ENCODE peak calls at places on chromosome 1, in seven cellular contexts. Z, C, H, B, K, L and J are unnamed samples.

GRCh38 chr1:193767891-193768290 is 581.5 kb upstream of the B3GALT2 start:
- DNase-seq in Z (no peak), C (no peak), H (no peak), B (no peak), K (no peak), L (no peak), J (no peak)

GRCh38 chr1:219778110-219778509 is 150.2 kb downstream of the SLC30A10 start:
- DNase-seq in Z (no peak), C (no peak), H (no peak), B (no peak), K (no peak), L (no peak), J (no peak)

GRCh38 chr1:90716552-90717355 is at the start of gene BARHL2:
- DNase-seq in Z (no peak), C (no peak), H (no peak), B (no peak), K (no peak), L (no peak), J (no peak)

GRCh38 chr1:48552420-48552819 is 80.4 kb upstream of the SPATA6 start:
- DNase-seq in Z (no peak), C (peak; percentile 42), H (no peak), B (no peak), K (no peak), L (no peak), J (no peak)

GRCh38 chr1:204181116-204181515 is 15.0 kb upstream of the REN start:
- DNase-seq in Z (no peak), C (no peak), H (no peak), B (no peak), K (no peak), L (no peak), J (no peak)

GRCh38 chr1:60970081-60970509 is 112.3 kb upstream of the NFIA start:
- DNase-seq in Z (no peak), C (no peak), H (no peak), B (no peak), K (no peak), L (no peak), J (no peak)

GRCh38 chr1:207007352-207008033 is 25.1 kb downstream of the C1orf116 start:
- DNase-seq in Z (no peak), C (peak; percentile 86), H (no peak), B (peak; percentile 94), K (no peak), L (no peak), J (no peak)

GRCh38 chr1:65389296-65389695 is 31.2 kb upstream of the LEPR start:
- DNase-seq in Z (no peak), C (no peak), H (no peak), B (no peak), K (no peak), L (no peak), J (no peak)

GRCh38 chr1:67359592-67359991 is 51.9 kb downstream of the IL12RB2 start:
- DNase-seq in Z (no peak), C (no peak), H (no peak), B (no peak), K (no peak), L (no peak), J (no peak)

GRCh38 chr1:52658795-52659194 is 25.8 kb downstream of the SHISAL2A start:
- DNase-seq in Z (no peak), C (no peak), H (no peak), B (no peak), K (peak; percentile 22), L (no peak), J (no peak)

GRCh38 chr1:2807036-2807435 is 5.5 kb upstream of the TTC34 start:
- DNase-seq in Z (no peak), C (no peak), H (no peak), B (no peak), K (no peak), L (no peak), J (no peak)

GRCh38 chr1:101193733-101194169 is 43.1 kb upstream of the S1PR1 start:
- DNase-seq in Z (no peak), C (peak; percentile 4), H (no peak), B (no peak), K (no peak), L (no peak), J (no peak)

GRCh38 chr1:178607718-178608408 is 95.0 kb downstream of the TEX35 start:
- DNase-seq in Z (no peak), C (no peak), H (no peak), B (no peak), K (no peak), L (no peak), J (no peak)

GRCh38 chr1:205257735-205258134 is 30.0 kb downstream of the TMCC2 start:
- DNase-seq in Z (no peak), C (no peak), H (no peak), B (no peak), K (no peak), L (no peak), J (no peak)

GRCh38 chr1:222546548-222547259 is 1.2 kb downstream of the HHIPL2 start:
- DNase-seq in Z (no peak), C (peak; percentile 13), H (no peak), B (no peak), K (no peak), L (no peak), J (no peak)

GRCh38 chr1:234107416-234108021 is 203.0 kb downstream of the SLC35F3 start:
- DNase-seq in Z (no peak), C (no peak), H (no peak), B (no peak), K (no peak), L (no peak), J (no peak)

GRCh38 chr1:110426854-110427253 is 19.4 kb upstream of the LAMTOR5 start:
- DNase-seq in Z (no peak), C (no peak), H (no peak), B (no peak), K (no peak), L (no peak), J (no peak)

GRCh38 chr1:233085566-233085965 is 135.2 kb downstream of the NTPCR start:
- DNase-seq in Z (no peak), C (no peak), H (no peak), B (no peak), K (no peak), L (no peak), J (no peak)

GRCh38 chr1:32717503-32717902 is 14.9 kb upstream of the SYNC start:
- DNase-seq in Z (no peak), C (no peak), H (no peak), B (no peak), K (no peak), L (no peak), J (no peak)

GRCh38 chr1:200714504-200715187 is 24.0 kb upstream of the CAMSAP2 start:
- DNase-seq in Z (no peak), C (no peak), H (no peak), B (no peak), K (no peak), L (no peak), J (no peak)

GRCh38 chr1:84913025-84913892 is 20.3 kb upstream of the LPAR3 start:
- DNase-seq in Z (peak; percentile 42), C (no peak), H (no peak), B (no peak), K (no peak), L (no peak), J (no peak)

GRCh38 chr1:226763741-226764264 is 24.7 kb upstream of the ITPKB start:
- DNase-seq in Z (no peak), C (peak; percentile 6), H (no peak), B (no peak), K (no peak), L (no peak), J (no peak)

GRCh38 chr1:224113918-224114786 is at the start of gene FBXO28:
- DNase-seq in Z (peak; percentile 95), C (peak; percentile 97), H (peak; percentile 94), B (peak; percentile 96), K (peak; percentile 94), L (peak; percentile 82), J (peak; percentile 95)
- TF ChIP-seq CTCF in Z (no peak), C (no peak), H (no peak), B (no peak), K (no peak), L (no peak), J (no peak)

GRCh38 chr1:94463765-94464330 is 45.7 kb downstream of the ABCD3 start:
- DNase-seq in Z (no peak), C (peak; percentile 34), H (no peak), B (no peak), K (no peak), L (no peak), J (no peak)
- TF ChIP-seq CTCF in Z (peak; percentile 50), C (peak; percentile 63), H (peak; percentile 69), B (peak; percentile 56), K (peak; percentile 65), L (no peak), J (no peak)

GRCh38 chr1:57061369-57061768 is 95.6 kb upstream of the C8B start:
- DNase-seq in Z (no peak), C (peak; percentile 1), H (no peak), B (no peak), K (no peak), L (no peak), J (no peak)
- TF ChIP-seq CTCF in Z (no peak), C (no peak), H (no peak), B (no peak), K (no peak), L (no peak), J (no peak)

GRCh38 chr1:232045571-232045970 is 419.0 kb downstream of the DISC1 start:
- DNase-seq in Z (no peak), C (no peak), H (no peak), B (no peak), K (no peak), L (no peak), J (no peak)

GRCh38 chr1:232049335-232049734 is 422.7 kb downstream of the DISC1 start:
- DNase-seq in Z (no peak), C (no peak), H (no peak), B (no peak), K (no peak), L (no peak), J (no peak)

GRCh38 chr1:232048481-232048880 is 421.9 kb downstream of the DISC1 start:
- DNase-seq in Z (no peak), C (no peak), H (no peak), B (no peak), K (no peak), L (no peak), J (no peak)

GRCh38 chr1:232046531-232047283 is 420.1 kb downstream of the DISC1 start:
- DNase-seq in Z (no peak), C (no peak), H (no peak), B (no peak), K (no peak), L (no peak), J (no peak)

GRCh38 chr1:232047473-232047872 is 420.9 kb downstream of the DISC1 start:
- DNase-seq in Z (no peak), C (no peak), H (no peak), B (no peak), K (no peak), L (no peak), J (no peak)
- TF ChIP-seq CTCF in Z (no peak), C (no peak), H (peak; percentile 35), B (no peak), K (no peak), L (peak; percentile 37), J (no peak)

GRCh38 chr1:155082941-155083541 is 4.4 kb downstream of the EFNA3 start:
- DNase-seq in Z (peak; percentile 82), C (peak; percentile 65), H (no peak), B (peak; percentile 79), K (no peak), L (no peak), J (no peak)
- TF ChIP-seq CTCF in Z (no peak), C (no peak), H (no peak), B (no peak), K (no peak), L (no peak), J (no peak)